ENCODE peak calls at places on chromosomes 16 and 17, in four cellular contexts. V, S, X and M are unnamed samples.
A peak's percentile ranks its signal among the peaks of the same experiment; 100 is the strongest.

GRCh38 chr16:10671729-10672128 is 23.0 kb downstream of the TEKT5 start:
- DNase-seq in V (no peak), S (no peak), X (no peak), M (no peak)

GRCh38 chr16:60180609-60181008 is 1446.5 kb upstream of the GOT2 start:
- DNase-seq in V (no peak), S (no peak), X (no peak), M (no peak)

GRCh38 chr16:12874135-12874534 is 27.3 kb upstream of the SHISA9 start:
- DNase-seq in V (no peak), S (no peak), X (no peak), M (peak; percentile 73)

GRCh38 chr17:14784997-14785696 is 480.0 kb downstream of the PMP22 start:
- DNase-seq in V (peak; percentile 24), S (no peak), X (no peak), M (no peak)

GRCh38 chr16:30647274-30647571 is 3.5 kb upstream of the PRR14 start:
- DNase-seq in V (no peak), S (no peak), X (no peak), M (no peak)

GRCh38 chr17:80796430-80796861 is 195.2 kb upstream of the CHMP6 start:
- DNase-seq in V (no peak), S (no peak), X (peak; percentile 85), M (no peak)

GRCh38 chr16:16120382-16121184 is 102.7 kb downstream of the ABCC6 start:
- DNase-seq in V (no peak), S (peak; percentile 67), X (peak; percentile 40), M (no peak)

GRCh38 chr17:76353004-76353598 is 615 bp downstream of the PRPSAP1 start:
- DNase-seq in V (peak; percentile 10), S (no peak), X (no peak), M (peak; percentile 57)

GRCh38 chr16:12546918-12547607 is 256.6 kb downstream of the CPPED1 start:
- DNase-seq in V (no peak), S (no peak), X (no peak), M (no peak)

GRCh38 chr17:44587339-44587738 is 30.1 kb downstream of the FZD2 start:
- DNase-seq in V (no peak), S (peak; percentile 88), X (peak; percentile 76), M (peak; percentile 96)

GRCh38 chr16:56241596-56241995 is 50.3 kb downstream of the GNAO1 start:
- DNase-seq in V (no peak), S (no peak), X (no peak), M (peak; percentile 55)

GRCh38 chr16:84367297-84367680 is 1.0 kb upstream of the ATP2C2 start:
- DNase-seq in V (no peak), S (no peak), X (no peak), M (no peak)

GRCh38 chr16:65751622-65752598 is 614.6 kb upstream of the CDH5 start:
- DNase-seq in V (no peak), S (no peak), X (peak; percentile 22), M (peak; percentile 13)

GRCh38 chr17:45106101-45106500 is 26.2 kb downstream of the PLCD3 start:
- DNase-seq in V (no peak), S (no peak), X (no peak), M (no peak)

GRCh38 chr17:76145231-76146052 is 4.4 kb upstream of the FOXJ1 start:
- DNase-seq in V (peak; percentile 67), S (no peak), X (no peak), M (no peak)

GRCh38 chr16:3112058-3112880 is at the start of gene ZNF205:
- DNase-seq in V (no peak), S (peak; percentile 74), X (peak; percentile 79), M (peak; percentile 85)

GRCh38 chr17:43734376-43734775 is 24.2 kb downstream of the SOST start:
- DNase-seq in V (no peak), S (no peak), X (peak; percentile 45), M (peak; percentile 90)

GRCh38 chr16:69522732-69523404 is 42.9 kb upstream of the NFAT5 start:
- DNase-seq in V (no peak), S (no peak), X (no peak), M (no peak)

GRCh38 chr16:708959-709358 is 3.4 kb upstream of the FBXL16 start:
- DNase-seq in V (no peak), S (no peak), X (no peak), M (no peak)

GRCh38 chr16:64950731-64951130 is 171.1 kb downstream of the CDH11 start:
- DNase-seq in V (no peak), S (no peak), X (no peak), M (no peak)

GRCh38 chr17:45430738-45431530 is 1.7 kb downstream of the ARHGAP27 start:
- DNase-seq in V (no peak), S (no peak), X (no peak), M (peak; percentile 50)

GRCh38 chr17:74552037-74552436 is 6.1 kb upstream of the CD300C start:
- DNase-seq in V (no peak), S (no peak), X (no peak), M (no peak)

GRCh38 chr17:82486186-82487084 is 27.9 kb downstream of the NARF start:
- DNase-seq in V (no peak), S (no peak), X (no peak), M (no peak)

GRCh38 chr16:8935989-8936388 is 27.7 kb downstream of the USP7 start:
- DNase-seq in V (no peak), S (no peak), X (no peak), M (no peak)

GRCh38 chr17:64291268-64291851 is 28.3 kb upstream of the TEX2 start:
- DNase-seq in V (no peak), S (no peak), X (no peak), M (no peak)

GRCh38 chr17:42796066-42796758 is 2.3 kb downstream of the COA3 start:
- DNase-seq in V (no peak), S (no peak), X (no peak), M (no peak)

GRCh38 chr17:78258323-78259229 is 27.1 kb downstream of the TMEM235 start:
- DNase-seq in V (peak; percentile 75), S (no peak), X (peak; percentile 23), M (no peak)

GRCh38 chr17:64032081-64032480 is 11.6 kb upstream of the ICAM2 start:
- DNase-seq in V (no peak), S (no peak), X (no peak), M (no peak)

GRCh38 chr17:1003972-1004768 is 7.2 kb downstream of the TIMM22 start:
- DNase-seq in V (no peak), S (no peak), X (no peak), M (no peak)

GRCh38 chr17:73474370-73474988 is 162.7 kb upstream of the CDC42EP4 start:
- DNase-seq in V (no peak), S (peak; percentile 76), X (peak; percentile 74), M (peak; percentile 7)

GRCh38 chr17:78110363-78111011 is 18.1 kb downstream of the TMC6 start:
- DNase-seq in V (no peak), S (no peak), X (no peak), M (no peak)

GRCh38 chr17:38596651-38597050 is 9.1 kb downstream of the SRCIN1 start:
- DNase-seq in V (no peak), S (no peak), X (no peak), M (no peak)

GRCh38 chr17:80636356-80637285 is 92.0 kb downstream of the RPTOR start:
- DNase-seq in V (no peak), S (no peak), X (no peak), M (no peak)

GRCh38 chr16:14531613-14532012 is 98.4 kb downstream of the PARN start:
- DNase-seq in V (no peak), S (no peak), X (no peak), M (no peak)

GRCh38 chr17:42682400-42683384 is at the start of gene CNTNAP1:
- DNase-seq in V (no peak), S (peak; percentile 75), X (peak; percentile 69), M (peak; percentile 92)

DNA sequence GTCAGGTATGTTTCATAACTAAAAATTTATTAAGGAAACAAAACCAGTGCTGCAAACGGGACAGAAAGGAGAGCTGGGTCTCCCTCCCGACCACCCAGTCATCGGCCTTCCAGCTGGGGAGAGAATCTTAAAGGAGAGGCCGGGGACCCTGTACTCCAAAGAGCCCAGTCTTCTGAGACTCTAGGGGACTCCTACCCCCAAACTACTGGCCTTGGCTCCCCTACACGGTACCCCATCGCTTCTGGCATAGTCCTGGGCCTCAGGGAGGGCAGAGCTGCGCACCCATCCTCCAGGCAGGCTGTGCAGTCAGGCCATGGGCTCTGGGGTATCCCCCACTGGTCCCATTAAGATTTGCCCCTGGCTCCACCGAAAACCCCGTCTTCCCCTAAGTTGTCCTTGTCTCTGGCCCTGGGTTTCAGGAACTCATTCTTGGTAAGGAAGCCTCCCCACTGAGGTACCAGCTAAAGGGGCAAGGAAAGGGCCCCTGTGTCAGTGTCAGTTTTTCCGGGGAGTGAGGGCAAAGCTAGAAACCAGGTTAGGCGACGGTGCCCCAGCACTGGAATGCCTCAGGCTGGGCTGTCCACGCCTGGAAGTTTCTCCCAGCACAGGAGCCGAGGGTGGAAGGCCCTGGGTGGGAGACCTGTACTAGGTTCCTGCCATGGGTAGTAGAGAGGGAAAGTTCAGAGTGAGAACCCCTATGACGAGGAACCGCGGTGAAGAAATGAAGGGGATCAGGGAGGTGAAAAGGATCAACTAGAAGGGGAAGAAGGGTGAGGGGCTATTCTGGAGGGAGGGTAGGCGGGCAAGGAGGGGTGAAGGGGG is 5.1 kb downstream of the HIC1 start:
- DNase-seq in V (no peak), S (no peak), X (no peak), M (no peak)
- H3K4me3 ChIP-seq in V (no peak overlapping the region), S (peak overlapping the region; percentile 67), X (no peak overlapping the region), M (peak overlapping the region; percentile 1)

GRCh38 chr16:49055824-49056545 is 225.7 kb downstream of the CBLN1 start:
- DNase-seq in V (no peak), S (no peak), X (no peak), M (no peak)
- H3K27me3 ChIP-seq in V (no peaks in the 10 kb centered on the region), S (no peaks in the 10 kb centered on the region), X (no peaks in the 10 kb centered on the region), M (peaks cover 27% of the 10 kb centered on the region)

GRCh38 chr17:4319221-4319620 is 47.3 kb downstream of the UBE2G1 start:
- DNase-seq in V (no peak), S (no peak), X (no peak), M (no peak)

GRCh38 chr17:4317648-4318047 is 48.8 kb downstream of the UBE2G1 start:
- DNase-seq in V (no peak), S (no peak), X (no peak), M (no peak)

GRCh38 chr17:4318596-4318995 is 47.9 kb downstream of the UBE2G1 start:
- DNase-seq in V (no peak), S (no peak), X (no peak), M (no peak)

GRCh38 chr17:4316648-4317047 is 49.8 kb downstream of the UBE2G1 start:
- DNase-seq in V (no peak), S (no peak), X (no peak), M (no peak)

GRCh38 chr17:4318186-4318585 is 48.3 kb downstream of the UBE2G1 start:
- DNase-seq in V (no peak), S (no peak), X (no peak), M (no peak)
- H3K9me3 ChIP-seq in V (no peaks in the 10 kb centered on the region), S (no peaks in the 10 kb centered on the region), X (no peaks in the 10 kb centered on the region), M (no peaks in the 10 kb centered on the region)

DNA sequence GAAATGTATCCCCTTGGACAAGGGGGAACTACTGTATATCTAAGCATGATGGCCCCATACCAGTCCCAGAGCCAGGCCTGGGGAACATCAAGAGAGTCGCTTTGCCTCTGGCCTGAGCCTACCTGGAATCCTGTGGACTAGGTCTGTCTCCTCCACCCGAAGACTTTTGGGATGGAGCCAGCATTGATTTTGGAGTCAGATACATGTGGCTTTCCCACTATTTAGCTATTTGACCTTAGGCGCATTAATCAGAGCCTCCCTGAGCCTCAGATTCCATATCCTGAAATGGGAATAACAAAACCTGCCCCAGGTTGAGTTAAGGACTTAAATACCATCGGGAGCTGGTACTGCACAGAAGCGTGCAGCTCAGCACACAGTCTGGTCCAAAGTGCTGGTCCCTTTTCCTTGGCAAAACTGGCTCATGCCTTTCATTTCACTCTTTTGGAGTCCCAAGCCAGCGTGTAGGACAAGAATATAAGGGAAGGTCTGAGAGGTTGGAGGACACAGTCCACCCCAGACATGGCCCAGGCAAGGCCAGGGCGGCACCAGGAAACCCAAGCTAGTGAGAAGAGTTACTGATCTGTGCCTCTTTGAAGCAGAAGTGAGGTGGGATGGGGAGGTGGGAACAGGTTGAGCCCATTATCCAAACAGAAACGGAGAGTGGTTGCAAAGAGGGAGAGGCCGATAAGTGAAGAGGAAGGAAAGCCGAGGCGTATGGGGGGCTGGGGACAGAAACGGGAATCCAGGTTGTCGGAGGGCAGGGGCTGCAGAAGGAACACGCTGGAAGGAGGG is 993 bp downstream of the FA2H start:
- DNase-seq in V (no peak), S (no peak), X (no peak), M (no peak)
- H3K4me3 ChIP-seq in V (no peak overlapping the region), S (peak overlapping the region; percentile 56), X (no peak overlapping the region), M (no peak overlapping the region)